ENCODE peak calls at places on chromosomes 16 and 17, in four cellular contexts. B is endothelial cell of umbilical vein; W is CD8-positive, alpha-beta T cell; C is transverse colon. Y is an unnamed sample. For H3K27me3, the result is how much of the 10 kb centered on the place peaks cover.

GRCh38 chr16:80056334-80056733 is 455.8 kb upstream of the MAF start:
- DNase-seq in B (no peak), W (no peak), C (no peak), Y (peak)

GRCh38 chr17:63478814-63479494 is 2.1 kb downstream of the ACE start:
- DNase-seq in B (peak), W (peak), C (peak), Y (peak)

GRCh38 chr16:88650749-88651275 is at the start of gene CYBA:
- DNase-seq in B (peak), W (peak), C (peak), Y (peak)

GRCh38 chr17:59723041-59723440 is 15.6 kb downstream of the VMP1 start:
- DNase-seq in B (no peak), W (no peak), C (no peak), Y (no peak)

GRCh38 chr17:65287040-65287439 is 149.9 kb downstream of the RGS9 start:
- DNase-seq in B (no peak), W (no peak), C (no peak), Y (peak)

GRCh38 chr17:75983501-75984181 is 4.6 kb downstream of the TEN1 start:
- DNase-seq in B (no peak), W (no peak), C (no peak), Y (peak)

GRCh38 chr16:51636913-51637743 is 486.1 kb upstream of the SALL1 start:
- DNase-seq in B (no peak), W (no peak), C (no peak), Y (peak)

GRCh38 chr16:676565-677297 is 1.3 kb downstream of the RHBDL1 start:
- DNase-seq in B (no peak), W (no peak), C (peak), Y (no peak)

GRCh38 chr16:15654591-15654990 is 4.5 kb downstream of the NDE1 start:
- DNase-seq in B (no peak), W (no peak), C (no peak), Y (no peak)

GRCh38 chr17:73069846-73070245 is 22.6 kb downstream of the SLC39A11 start:
- DNase-seq in B (no peak), W (no peak), C (no peak), Y (no peak)

GRCh38 chr16:81190667-81191066 is 47.8 kb upstream of the BCO1 start:
- DNase-seq in B (no peak), W (no peak), C (no peak), Y (peak)

GRCh38 chr17:45946841-45947256 is 52.2 kb upstream of the STH start:
- DNase-seq in B (no peak), W (no peak), C (no peak), Y (peak)

GRCh38 chr16:81778861-81779539 is at the start of gene PLCG2:
- DNase-seq in B (peak), W (peak), C (peak), Y (peak)

GRCh38 chr17:61862105-61862574 is 1.2 kb downstream of the BRIP1 start:
- DNase-seq in B (peak), W (no peak), C (no peak), Y (peak)

GRCh38 chr16:27286446-27286845 is 17.9 kb upstream of the NSMCE1 start:
- DNase-seq in B (peak), W (no peak), C (no peak), Y (peak)

GRCh38 chr17:67588326-67588725 is 129.4 kb upstream of the NOL11 start:
- DNase-seq in B (no peak), W (no peak), C (no peak), Y (no peak)

GRCh38 chr17:335691-336090 is 16.9 kb downstream of the RPH3AL start:
- DNase-seq in B (no peak), W (no peak), C (no peak), Y (peak)

GRCh38 chr17:45282683-45283644 is 21.1 kb upstream of the SPATA32 start:
- DNase-seq in B (no peak), W (no peak), C (no peak), Y (peak)

GRCh38 chr17:34579979-34580684 is 750 bp downstream of the TMEM132E start:
- DNase-seq in B (peak), W (no peak), C (no peak), Y (peak)

GRCh38 chr17:42562845-42563509 is 1.0 kb downstream of the COASY start:
- DNase-seq in B (no peak), W (no peak), C (no peak), Y (no peak)

GRCh38 chr16:28258571-28258970 is 33.8 kb upstream of the SBK1 start:
- DNase-seq in B (no peak), W (no peak), C (no peak), Y (peak)

GRCh38 chr17:40062347-40063033 is at the start of gene THRA:
- DNase-seq in B (no peak), W (peak), C (peak), Y (peak)

GRCh38 chr17:78192616-78193015 is 5.5 kb downstream of the AFMID start:
- DNase-seq in B (no peak), W (no peak), C (no peak), Y (no peak)

GRCh38 chr16:54822502-54823291 is 108.0 kb upstream of the IRX5 start:
- DNase-seq in B (no peak), W (no peak), C (no peak), Y (no peak)

GRCh38 chr17:73803867-73804539 is 159.8 kb upstream of the SDK2 start:
- DNase-seq in B (no peak), W (no peak), C (peak), Y (no peak)

GRCh38 chr16:75377971-75378386 is 55.3 kb downstream of the CFDP1 start:
- DNase-seq in B (peak), W (no peak), C (no peak), Y (peak)

GRCh38 chr17:67993153-67993997 is 2.9 kb downstream of the C17orf58 start:
- DNase-seq in B (peak), W (peak), C (peak), Y (peak)

GRCh38 chr16:24977673-24978065 is 37.5 kb downstream of the ARHGAP17 start:
- DNase-seq in B (peak), W (no peak), C (no peak), Y (peak)

GRCh38 chr16:9447699-9448098 is 356.3 kb downstream of the HAPSTR1 start:
- DNase-seq in B (no peak), W (no peak), C (no peak), Y (no peak)

GRCh38 chr16:85124636-85125346 is 12.5 kb upstream of the CIBAR2 start:
- DNase-seq in B (no peak), W (no peak), C (no peak), Y (no peak)

GRCh38 chr16:84648595-84649510 is 542 bp downstream of the KLHL36 start:
- DNase-seq in B (no peak), W (peak), C (peak), Y (peak)

GRCh38 chr17:40794466-40794865 is 5.3 kb downstream of the KRT28 start:
- DNase-seq in B (no peak), W (no peak), C (no peak), Y (no peak)

GRCh38 chr17:43212641-43213490 is 1.2 kb downstream of the TMEM106A start:
- DNase-seq in B (no peak), W (no peak), C (peak), Y (peak)

GRCh38 chr17:41049110-41049509 is 2.0 kb upstream of the KRTAP2-1 start:
- DNase-seq in B (no peak), W (no peak), C (no peak), Y (peak)

GRCh38 chr17:42937712-42938596 is 26.3 kb downstream of the AARSD1 start:
- DNase-seq in B (peak), W (no peak), C (peak), Y (peak)

GRCh38 chr17:57044976-57045867 is 39.8 kb upstream of the AKAP1 start:
- DNase-seq in B (no peak), W (no peak), C (no peak), Y (peak)

GRCh38 chr16:55056585-55057520 is 126.2 kb downstream of the IRX5 start:
- DNase-seq in B (no peak), W (no peak), C (no peak), Y (peak)

GRCh38 chr17:77618173-77618572 is 340.3 kb upstream of the TNRC6C start:
- DNase-seq in B (no peak), W (peak), C (no peak), Y (no peak)

GRCh38 chr17:7083592-7083991 is 3.5 kb upstream of the CLEC10A start:
- DNase-seq in B (peak), W (no peak), C (no peak), Y (peak)
- H3K27me3 ChIP-seq in B (under half), W (under half), C (under half), Y (under half)

GRCh38 chr16:73032548-73033270 is 15.2 kb downstream of the ZFHX3 start:
- DNase-seq in B (no peak), W (no peak), C (no peak), Y (no peak)
- H3K27me3 ChIP-seq in B (under half), W (under half), C (under half), Y (under half)

GRCh38 chr17:3965123-3965800 is 1.0 kb upstream of the ATP2A3 start:
- DNase-seq in B (no peak), W (peak), C (peak), Y (peak)
- H3K27me3 ChIP-seq in B (under half), W (under half), C (under half), Y (under half)

DNA sequence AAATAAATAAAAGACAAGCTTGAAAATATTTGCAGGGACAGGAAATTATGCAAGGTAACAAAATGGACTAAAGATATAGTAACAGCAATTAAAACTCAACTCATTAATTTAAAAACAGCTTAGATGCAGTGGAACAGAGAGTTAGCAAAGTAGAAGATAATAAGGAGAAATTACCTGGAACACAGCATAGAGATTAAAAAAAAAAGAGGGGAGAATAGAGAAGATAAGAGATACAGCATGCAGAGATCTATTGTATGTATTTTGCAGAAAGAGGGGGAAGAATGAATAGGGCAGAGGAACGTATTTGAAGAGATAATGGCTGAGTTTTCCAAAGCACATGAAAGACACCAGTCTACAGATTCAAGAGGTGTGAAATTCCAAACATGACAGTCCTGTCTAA is 8.4 kb upstream of the PIPOX start:
- DNase-seq in B (no peak), W (no peak), C (no peak), Y (no peak)
- H3K27me3 ChIP-seq in B (half or more), W (under half), C (half or more), Y (half or more)

GRCh38 chr17:37743612-37743874 is 1.3 kb downstream of the HNF1B start:
- DNase-seq in B (no peak), W (no peak), C (peak), Y (no peak)
- H3K27me3 ChIP-seq in B (half or more), W (under half), C (half or more), Y (half or more)

Y was measured in GM23248.